ENCODE peak calls at places on chromosomes 3 and 15, in seven cellular contexts. One of them, this sample, is unnamed. For H3K4me1, the result is how much of the 10 kb centered on the place peaks cover.

GRCh38 chr3:9838856-9839255 is 5.0 kb downstream of the RPUSD3 start:
- DNase-seq in pancreas: no peak
- DNase-seq in IMR-90: no peak
- DNase-seq in A549: no peak
- DNase-seq in ovary: no peak
- DNase-seq in right cardiac atrium: no peak
- DNase-seq in endothelial cell of umbilical vein: no peak
- DNase-seq in this sample: no peak

GRCh38 chr3:23710555-23710954 is 95.2 kb upstream of the UBE2E1 start:
- DNase-seq in pancreas: no peak
- DNase-seq in IMR-90: peak
- DNase-seq in A549: no peak
- DNase-seq in ovary: peak
- DNase-seq in right cardiac atrium: peak
- DNase-seq in endothelial cell of umbilical vein: peak
- DNase-seq in this sample: no peak

GRCh38 chr3:18660059-18660458 is 234.9 kb upstream of the SATB1 start:
- DNase-seq in pancreas: no peak
- DNase-seq in IMR-90: no peak
- DNase-seq in A549: no peak
- DNase-seq in ovary: no peak
- DNase-seq in right cardiac atrium: no peak
- DNase-seq in endothelial cell of umbilical vein: no peak
- DNase-seq in this sample: no peak

GRCh38 chr15:60392986-60393811 is 4.6 kb downstream of the ANXA2 start:
- DNase-seq in pancreas: peak
- DNase-seq in IMR-90: peak
- DNase-seq in A549: peak
- DNase-seq in ovary: peak
- DNase-seq in right cardiac atrium: peak
- DNase-seq in endothelial cell of umbilical vein: peak
- DNase-seq in this sample: peak

GRCh38 chr3:115146418-115147328 is at the start of gene ZBTB20:
- DNase-seq in pancreas: peak
- DNase-seq in IMR-90: peak
- DNase-seq in A549: peak
- DNase-seq in ovary: peak
- DNase-seq in right cardiac atrium: peak
- DNase-seq in endothelial cell of umbilical vein: peak
- DNase-seq in this sample: peak

GRCh38 chr3:138434276-138434874 is at the start of gene ESYT3:
- DNase-seq in pancreas: peak
- DNase-seq in IMR-90: peak
- DNase-seq in A549: peak
- DNase-seq in ovary: peak
- DNase-seq in right cardiac atrium: peak
- DNase-seq in endothelial cell of umbilical vein: peak
- DNase-seq in this sample: peak

GRCh38 chr15:62426387-62426956 is 261.4 kb upstream of the C2CD4B start:
- DNase-seq in pancreas: no peak
- DNase-seq in IMR-90: no peak
- DNase-seq in A549: no peak
- DNase-seq in ovary: no peak
- DNase-seq in right cardiac atrium: no peak
- DNase-seq in endothelial cell of umbilical vein: no peak
- DNase-seq in this sample: no peak

GRCh38 chr3:30035935-30036567 is 570.4 kb upstream of the TGFBR2 start:
- DNase-seq in pancreas: no peak
- DNase-seq in IMR-90: no peak
- DNase-seq in A549: no peak
- DNase-seq in ovary: no peak
- DNase-seq in right cardiac atrium: no peak
- DNase-seq in endothelial cell of umbilical vein: no peak
- DNase-seq in this sample: no peak

GRCh38 chr3:72395654-72396415 is 452.4 kb downstream of the SHQ1 start:
- DNase-seq in pancreas: no peak
- DNase-seq in IMR-90: peak
- DNase-seq in A549: no peak
- DNase-seq in ovary: no peak
- DNase-seq in right cardiac atrium: no peak
- DNase-seq in endothelial cell of umbilical vein: no peak
- DNase-seq in this sample: no peak

GRCh38 chr3:151445283-151446001 is 15.4 kb downstream of the IGSF10 start:
- DNase-seq in pancreas: no peak
- DNase-seq in IMR-90: peak
- DNase-seq in A549: no peak
- DNase-seq in ovary: no peak
- DNase-seq in right cardiac atrium: peak
- DNase-seq in endothelial cell of umbilical vein: no peak
- DNase-seq in this sample: no peak

GRCh38 chr3:182904164-182904563 is 76.2 kb downstream of the DCUN1D1 start:
- DNase-seq in pancreas: no peak
- DNase-seq in IMR-90: no peak
- DNase-seq in A549: no peak
- DNase-seq in ovary: no peak
- DNase-seq in right cardiac atrium: no peak
- DNase-seq in endothelial cell of umbilical vein: no peak
- DNase-seq in this sample: no peak

GRCh38 chr3:67897686-67898336 is 243.4 kb upstream of the SUCLG2 start:
- DNase-seq in pancreas: no peak
- DNase-seq in IMR-90: no peak
- DNase-seq in A549: no peak
- DNase-seq in ovary: no peak
- DNase-seq in right cardiac atrium: no peak
- DNase-seq in endothelial cell of umbilical vein: no peak
- DNase-seq in this sample: no peak

GRCh38 chr15:82124331-82125263 is 78.8 kb upstream of the MEX3B start:
- DNase-seq in pancreas: no peak
- DNase-seq in IMR-90: no peak
- DNase-seq in A549: no peak
- DNase-seq in ovary: no peak
- DNase-seq in right cardiac atrium: no peak
- DNase-seq in endothelial cell of umbilical vein: no peak
- DNase-seq in this sample: peak

GRCh38 chr15:74978503-74978902 is 16.9 kb upstream of the SCAMP5 start:
- DNase-seq in pancreas: no peak
- DNase-seq in IMR-90: peak
- DNase-seq in A549: no peak
- DNase-seq in ovary: no peak
- DNase-seq in right cardiac atrium: no peak
- DNase-seq in endothelial cell of umbilical vein: no peak
- DNase-seq in this sample: no peak

GRCh38 chr3:190120161-190121060 is at the start of gene P3H2:
- DNase-seq in pancreas: peak
- DNase-seq in IMR-90: peak
- DNase-seq in A549: peak
- DNase-seq in ovary: peak
- DNase-seq in right cardiac atrium: peak
- DNase-seq in endothelial cell of umbilical vein: peak
- DNase-seq in this sample: peak

GRCh38 chr15:76964157-76964556 is 30.8 kb upstream of the PSTPIP1 start:
- DNase-seq in pancreas: no peak
- DNase-seq in IMR-90: peak
- DNase-seq in A549: no peak
- DNase-seq in ovary: no peak
- DNase-seq in right cardiac atrium: no peak
- DNase-seq in endothelial cell of umbilical vein: peak
- DNase-seq in this sample: no peak

GRCh38 chr3:196568246-196569002 is at the start of the genes FBXO45 and WDR53:
- DNase-seq in pancreas: peak
- DNase-seq in IMR-90: peak
- DNase-seq in A549: peak
- DNase-seq in ovary: peak
- DNase-seq in right cardiac atrium: peak
- DNase-seq in endothelial cell of umbilical vein: peak
- DNase-seq in this sample: peak
- H3K4me1 ChIP-seq in pancreas: under half
- H3K4me1 ChIP-seq in IMR-90: under half
- H3K4me1 ChIP-seq in A549: under half
- H3K4me1 ChIP-seq in ovary: under half
- H3K4me1 ChIP-seq in right cardiac atrium: under half
- H3K4me1 ChIP-seq in endothelial cell of umbilical vein: under half
- H3K4me1 ChIP-seq in this sample: under half

DNA sequence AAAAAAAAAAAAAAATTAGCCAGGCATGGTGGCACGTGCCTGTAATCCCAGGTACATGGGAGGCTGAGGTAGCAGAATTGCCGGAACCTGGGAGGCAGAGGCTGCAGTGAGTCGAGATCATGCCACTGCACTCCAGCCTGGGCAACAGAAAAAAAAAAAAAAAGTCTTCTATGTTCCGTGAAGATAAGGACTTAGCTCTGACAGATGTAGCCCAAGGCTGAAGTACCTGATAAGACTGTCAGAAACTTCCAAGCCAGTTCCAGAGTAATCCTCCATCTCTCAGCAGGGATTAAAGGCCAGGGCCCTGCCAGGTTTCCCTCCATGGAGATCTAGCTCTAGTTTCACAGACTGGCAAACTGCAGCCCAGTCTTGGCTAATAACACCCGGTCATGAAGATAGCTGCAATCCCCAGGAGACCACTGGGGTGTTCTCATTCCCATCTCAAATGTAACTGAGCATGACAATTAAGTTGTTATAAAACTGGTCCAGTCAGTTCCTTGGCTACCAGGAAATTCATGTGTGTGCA is 8.5 kb downstream of the CDCP1 start:
- DNase-seq in pancreas: peak
- DNase-seq in IMR-90: no peak
- DNase-seq in A549: no peak
- DNase-seq in ovary: no peak
- DNase-seq in right cardiac atrium: no peak
- DNase-seq in endothelial cell of umbilical vein: no peak
- DNase-seq in this sample: peak
- H3K27ac ChIP-seq in pancreas: peak
- H3K27ac ChIP-seq in IMR-90: peak
- H3K27ac ChIP-seq in A549: peak
- H3K27ac ChIP-seq in ovary: no peak
- H3K27ac ChIP-seq in right cardiac atrium: no peak
- H3K27ac ChIP-seq in endothelial cell of umbilical vein: no peak
- H3K27ac ChIP-seq in this sample: peak

GRCh38 chr15:98684995-98685525 is 36.7 kb downstream of the IGF1R start:
- DNase-seq in pancreas: no peak
- DNase-seq in IMR-90: peak
- DNase-seq in A549: no peak
- DNase-seq in ovary: no peak
- DNase-seq in right cardiac atrium: no peak
- DNase-seq in endothelial cell of umbilical vein: no peak
- DNase-seq in this sample: no peak

GRCh38 chr15:98686983-98687382 is 38.6 kb downstream of the IGF1R start:
- DNase-seq in pancreas: peak
- DNase-seq in IMR-90: no peak
- DNase-seq in A549: no peak
- DNase-seq in ovary: no peak
- DNase-seq in right cardiac atrium: no peak
- DNase-seq in endothelial cell of umbilical vein: no peak
- DNase-seq in this sample: no peak

GRCh38 chr15:98690272-98690671 is 41.9 kb downstream of the IGF1R start:
- DNase-seq in pancreas: no peak
- DNase-seq in IMR-90: peak
- DNase-seq in A549: no peak
- DNase-seq in ovary: no peak
- DNase-seq in right cardiac atrium: no peak
- DNase-seq in endothelial cell of umbilical vein: no peak
- DNase-seq in this sample: no peak

GRCh38 chr15:98692213-98692612 is 43.9 kb downstream of the IGF1R start:
- DNase-seq in pancreas: no peak
- DNase-seq in IMR-90: no peak
- DNase-seq in A549: no peak
- DNase-seq in ovary: no peak
- DNase-seq in right cardiac atrium: no peak
- DNase-seq in endothelial cell of umbilical vein: no peak
- DNase-seq in this sample: no peak

GRCh38 chr15:98689431-98689861 is 41.1 kb downstream of the IGF1R start:
- DNase-seq in pancreas: no peak
- DNase-seq in IMR-90: peak
- DNase-seq in A549: no peak
- DNase-seq in ovary: no peak
- DNase-seq in right cardiac atrium: no peak
- DNase-seq in endothelial cell of umbilical vein: no peak
- DNase-seq in this sample: no peak
- H3K4me1 ChIP-seq in pancreas: under half
- H3K4me1 ChIP-seq in IMR-90: under half
- H3K4me1 ChIP-seq in A549: half or more
- H3K4me1 ChIP-seq in ovary: under half
- H3K4me1 ChIP-seq in right cardiac atrium: under half
- H3K4me1 ChIP-seq in endothelial cell of umbilical vein: under half
- H3K4me1 ChIP-seq in this sample: under half

GRCh38 chr3:49906004-49906860 is 2.6 kb upstream of the MST1R start:
- DNase-seq in pancreas: no peak
- DNase-seq in IMR-90: peak
- DNase-seq in A549: peak
- DNase-seq in ovary: peak
- DNase-seq in right cardiac atrium: peak
- DNase-seq in endothelial cell of umbilical vein: peak
- DNase-seq in this sample: peak
- H3K27ac ChIP-seq in pancreas: peak
- H3K27ac ChIP-seq in IMR-90: no peak
- H3K27ac ChIP-seq in A549: peak
- H3K27ac ChIP-seq in ovary: peak
- H3K27ac ChIP-seq in right cardiac atrium: no peak
- H3K27ac ChIP-seq in endothelial cell of umbilical vein: no peak
- H3K27ac ChIP-seq in this sample: peak

DNA sequence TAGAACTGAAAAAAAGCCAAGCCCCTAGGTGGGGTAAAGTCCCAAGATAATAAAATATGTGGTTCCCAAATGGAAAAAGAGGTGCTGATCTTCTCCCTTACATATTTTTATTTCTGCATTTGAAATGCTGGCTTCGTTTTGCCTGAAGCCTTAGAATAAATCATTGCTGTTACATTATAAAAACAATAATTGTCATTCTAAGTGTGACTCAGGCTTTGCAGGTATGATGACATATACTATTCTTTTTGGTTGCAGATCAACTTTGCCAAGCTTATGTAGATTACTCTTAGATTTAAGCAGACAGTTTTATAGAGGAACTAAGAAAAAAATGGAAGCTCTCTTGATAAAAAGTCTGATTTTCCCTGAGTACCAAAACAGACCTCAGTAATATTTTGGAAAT is 7.5 kb downstream of the IDH3A start:
- DNase-seq in pancreas: no peak
- DNase-seq in IMR-90: no peak
- DNase-seq in A549: no peak
- DNase-seq in ovary: no peak
- DNase-seq in right cardiac atrium: no peak
- DNase-seq in endothelial cell of umbilical vein: no peak
- DNase-seq in this sample: no peak
- H3K4me1 ChIP-seq in pancreas: under half
- H3K4me1 ChIP-seq in IMR-90: under half
- H3K4me1 ChIP-seq in A549: under half
- H3K4me1 ChIP-seq in ovary: under half
- H3K4me1 ChIP-seq in right cardiac atrium: under half
- H3K4me1 ChIP-seq in endothelial cell of umbilical vein: under half
- H3K4me1 ChIP-seq in this sample: under half